ENCODE peak calls at places on chromosomes 11 and 22, in five cellular contexts. D, K, L, U and I are unnamed samples.

GRCh38 chr22:47366026-47366767 is 603.7 kb downstream of the TBC1D22A start:
- DNase-seq in D (peak; percentile 0), K (no peak), U (no peak), L (no peak), I (no peak)

GRCh38 chr22:21587803-21588611 is 20.5 kb downstream of the UBE2L3 start:
- DNase-seq in L (no peak), U (no peak), D (peak; percentile 73), K (peak; percentile 25), I (no peak)

GRCh38 chr11:32088117-32088941 is 2.5 kb upstream of the RCN1 start:
- DNase-seq in D (peak; percentile 60), L (no peak), K (peak; percentile 88), U (no peak), I (no peak)

GRCh38 chr11:104534268-104534667 is 364.0 kb downstream of the CASP12 start:
- DNase-seq in D (no peak), K (no peak), U (no peak), L (peak; percentile 41), I (no peak)

GRCh38 chr11:79165908-79166307 is 274.9 kb downstream of the TENM4 start:
- DNase-seq in U (no peak), K (no peak), D (no peak), L (no peak), I (no peak)

GRCh38 chr11:119525180-119525854 is 102.3 kb upstream of the THY1 start:
- DNase-seq in L (no peak), K (no peak), D (no peak), U (no peak), I (no peak)

GRCh38 chr22:42684462-42685195 is 35.4 kb upstream of the CYB5R3 start:
- DNase-seq in K (no peak), D (peak; percentile 82), L (no peak), U (no peak), I (no peak)

GRCh38 chr11:60485987-60486386 is 6.6 kb upstream of the MS4A12 start:
- DNase-seq in U (no peak), K (peak; percentile 23), L (peak; percentile 73), D (no peak), I (peak; percentile 95)

GRCh38 chr11:69878927-69879733 is 59.9 kb upstream of the FGF3 start:
- DNase-seq in U (no peak), D (no peak), L (no peak), K (no peak), I (no peak)

GRCh38 chr22:17580461-17581031 is 17.2 kb downstream of the SLC25A18 start:
- DNase-seq in D (peak; percentile 48), K (no peak), U (no peak), L (peak; percentile 69), I (no peak)

GRCh38 chr22:43118024-43118849 is 7.7 kb downstream of the BIK start:
- DNase-seq in L (no peak), K (no peak), D (no peak), U (no peak), I (no peak)

GRCh38 chr11:7555067-7555699 is 41.4 kb downstream of the PPFIBP2 start:
- DNase-seq in U (no peak), K (no peak), L (no peak), D (peak; percentile 89), I (no peak)

GRCh38 chr22:23523746-23524145 is 56.3 kb downstream of the IGLL1 start:
- DNase-seq in D (no peak), L (no peak), K (no peak), U (no peak), I (no peak)

GRCh38 chr11:35290876-35291275 is 128.5 kb downstream of the SLC1A2 start:
- DNase-seq in D (no peak), K (no peak), U (no peak), L (no peak), I (no peak)

GRCh38 chr22:26648011-26648497 is 9.3 kb upstream of the MIAT start:
- DNase-seq in L (peak; percentile 89), U (peak; percentile 24), D (no peak), K (no peak), I (no peak)
- H3K4me1 ChIP-seq in L (peaks cover 68% of the 10 kb centered on the region), U (peaks cover 39% of the 10 kb centered on the region), D (no peaks in the 10 kb centered on the region), K (peaks cover 9% of the 10 kb centered on the region), I (peaks cover 12% of the 10 kb centered on the region)

GRCh38 chr22:29267858-29268510 is at the start of the genes EWSR1 and RHBDD3:
- DNase-seq in U (peak; percentile 91), D (peak; percentile 96), L (peak; percentile 95), K (peak; percentile 99), I (peak; percentile 98)

GRCh38 chr22:29266564-29267461 is 968 bp downstream of the RHBDD3 start:
- DNase-seq in U (no peak), D (no peak), L (peak; percentile 17), K (peak; percentile 28), I (no peak)

GRCh38 chr22:29267462-29267857 is 321 bp downstream of the RHBDD3 start:
- DNase-seq in U (no peak), L (no peak), K (no peak), D (no peak), I (no peak)

GRCh38 chr22:29265306-29265705 is 2.5 kb downstream of the RHBDD3 start:
- DNase-seq in U (no peak), K (no peak), D (no peak), L (no peak), I (no peak)

DNA sequence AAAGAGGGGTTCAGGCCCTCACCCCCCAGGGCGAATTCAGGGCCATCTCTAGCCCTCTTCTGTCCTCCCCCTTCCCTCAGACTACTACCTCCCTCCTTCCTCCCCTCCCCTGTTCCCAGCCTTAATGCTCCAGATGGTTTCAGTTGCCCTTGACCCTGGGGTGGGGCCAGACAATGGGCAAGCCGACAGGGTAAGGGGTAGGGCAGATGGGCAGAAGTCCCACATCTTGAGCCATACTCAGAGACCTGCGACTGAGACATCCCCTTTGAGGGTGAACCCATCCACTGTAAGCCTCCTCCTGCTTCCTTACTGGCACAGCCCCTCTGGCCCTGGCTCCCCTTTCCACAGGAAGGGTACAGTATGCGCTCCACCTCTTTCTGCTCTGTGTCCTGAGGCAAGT is 1.9 kb downstream of the RHBDD3 start:
- DNase-seq in L (no peak), D (no peak), K (no peak), U (no peak), I (no peak)
- H3K4me1 ChIP-seq in L (peaks cover 27% of the 10 kb centered on the region), D (peaks cover 34% of the 10 kb centered on the region), K (peaks cover 28% of the 10 kb centered on the region), U (peaks cover 26% of the 10 kb centered on the region), I (peaks cover 29% of the 10 kb centered on the region)

DNA sequence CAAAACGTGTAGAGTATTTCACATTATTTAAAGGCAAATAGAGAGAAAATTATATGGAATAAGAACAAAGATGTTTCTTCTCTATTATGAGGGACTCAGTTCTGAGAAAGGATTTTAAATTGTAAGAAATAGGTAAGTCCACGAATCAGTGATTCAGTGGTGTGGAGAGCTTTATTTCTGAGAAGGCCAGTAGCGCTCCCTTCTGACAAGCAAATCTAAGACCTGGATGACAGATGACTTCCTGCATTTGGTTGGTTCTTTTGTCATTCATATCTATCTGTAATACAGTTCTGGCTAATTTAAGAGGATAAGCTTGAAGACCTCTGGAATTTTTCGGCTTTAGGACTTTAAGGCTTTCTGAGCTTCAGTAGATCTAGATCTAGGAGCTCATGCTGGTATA is 7.0 kb downstream of the CD3E start:
- DNase-seq in U (no peak), D (no peak), K (no peak), L (no peak), I (peak; percentile 72)
- H3K4me1 ChIP-seq in U (peaks cover 46% of the 10 kb centered on the region), D (peaks cover 2% of the 10 kb centered on the region), K (no peaks in the 10 kb centered on the region), L (peaks cover 23% of the 10 kb centered on the region), I (peaks cover 56% of the 10 kb centered on the region)

GRCh38 chr11:76658651-76659650 is 11.6 kb downstream of the LRRC32 start:
- DNase-seq in U (no peak), D (no peak), K (no peak), L (no peak), I (no peak)

GRCh38 chr11:76657139-76657823 is 13.3 kb downstream of the LRRC32 start:
- DNase-seq in D (no peak), K (no peak), U (no peak), L (no peak), I (no peak)

GRCh38 chr11:76657824-76658170 is 12.8 kb downstream of the LRRC32 start:
- DNase-seq in D (no peak), U (no peak), L (no peak), K (no peak), I (no peak)

GRCh38 chr11:76656571-76657081 is 13.9 kb downstream of the LRRC32 start:
- DNase-seq in U (no peak), D (no peak), L (no peak), K (no peak), I (no peak)

GRCh38 chr11:76658231-76658630 is 12.3 kb downstream of the LRRC32 start:
- DNase-seq in D (no peak), L (no peak), U (no peak), K (no peak), I (no peak)
- H3K4me1 ChIP-seq in D (peaks cover 18% of the 10 kb centered on the region), L (no peaks in the 10 kb centered on the region), U (no peaks in the 10 kb centered on the region), K (peaks cover 21% of the 10 kb centered on the region), I (peaks cover 18% of the 10 kb centered on the region)

GRCh38 chr11:127308291-127308690 is 307.7 kb upstream of the KIRREL3 start:
- DNase-seq in D (no peak), K (no peak), L (no peak), U (no peak), I (no peak)

DNA sequence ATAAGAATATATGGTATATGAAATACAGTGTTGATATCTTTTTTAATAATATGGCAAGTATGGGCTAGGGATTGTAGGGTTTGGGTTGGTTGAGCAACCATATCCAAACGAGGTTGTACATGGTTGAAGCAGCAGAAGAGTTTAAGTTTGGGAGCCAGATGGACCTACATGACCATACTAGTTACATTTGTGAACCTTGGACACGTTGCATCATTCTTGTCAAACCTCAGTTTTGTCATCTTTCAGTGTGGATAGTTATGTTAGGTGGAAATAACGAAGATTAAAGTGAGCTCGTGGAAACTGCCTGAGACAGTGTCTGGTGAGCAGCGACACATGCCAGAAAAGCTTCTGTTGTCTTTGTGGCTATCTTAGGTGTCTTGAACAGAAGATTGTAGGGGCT is 307.1 kb upstream of the KIRREL3 start:
- DNase-seq in D (no peak), U (no peak), L (no peak), K (no peak), I (no peak)
- H3K4me1 ChIP-seq in D (no peaks in the 10 kb centered on the region), U (no peaks in the 10 kb centered on the region), L (peaks cover 8% of the 10 kb centered on the region), K (no peaks in the 10 kb centered on the region), I (no peaks in the 10 kb centered on the region)